ENCODE peak calls at places on chromosome X, in eight cellular contexts. U is body of pancreas; H is GM18507; J is WTC11; E is CD8-positive, alpha-beta T cell; Z is lung microvascular endothelial cell; V is cardiac fibroblast; B is effector memory CD8-positive, alpha-beta T cell. X is an unnamed sample.

GRCh38 chrX:132877954-132878536 is 80.4 kb downstream of the HS6ST2 start:
- DNase-seq in V (no peak), U (no peak), H (no peak), Z (no peak), B (no peak), E (no peak), J (no peak), X (no peak)

GRCh38 chrX:129779086-129779672 is 570 bp upstream of the SASH3 start:
- DNase-seq in H (no peak), J (no peak), U (no peak), Z (no peak), E (no peak), B (no peak), V (no peak), X (no peak)

GRCh38 chrX:19697416-19697815 is 182.1 kb upstream of the MAP3K15 start:
- DNase-seq in H (no peak), J (no peak), U (no peak), E (no peak), Z (no peak), B (no peak), V (peak), X (no peak)

GRCh38 chrX:106963111-106963510 is 36.9 kb downstream of the MORC4 start:
- DNase-seq in B (no peak), E (no peak), V (no peak), U (no peak), H (no peak), J (no peak), Z (no peak), X (no peak)

GRCh38 chrX:12241026-12241425 is 102.8 kb downstream of the FRMPD4 start:
- DNase-seq in B (no peak), V (peak), U (no peak), E (no peak), Z (no peak), H (no peak), J (no peak), X (no peak)

GRCh38 chrX:65726708-65727107 is 59.3 kb downstream of the MSN start:
- DNase-seq in U (no peak), J (no peak), H (no peak), Z (no peak), B (no peak), V (no peak), E (no peak), X (no peak)

GRCh38 chrX:10240918-10241317 is 84.1 kb downstream of the CLCN4 start:
- DNase-seq in U (no peak), Z (no peak), V (peak), H (no peak), E (no peak), B (no peak), J (no peak), X (no peak)

GRCh38 chrX:100410083-100410590 is at the start of gene PCDH19:
- DNase-seq in J (peak), H (no peak), B (no peak), U (peak), V (peak), E (no peak), Z (peak), X (peak)

GRCh38 chrX:133859860-133860259 is 125.5 kb downstream of the GPC3 start:
- DNase-seq in B (no peak), E (no peak), J (no peak), Z (no peak), H (no peak), V (peak), U (no peak), X (no peak)

GRCh38 chrX:8946488-8947050 is 87.4 kb downstream of the FAM9B start:
- DNase-seq in U (no peak), B (no peak), V (no peak), E (no peak), J (no peak), Z (no peak), H (no peak), X (no peak)

GRCh38 chrX:105282077-105282476 is 61.6 kb upstream of the TEX13A start:
- DNase-seq in V (peak), B (no peak), U (no peak), Z (peak), E (no peak), H (no peak), J (no peak), X (no peak)

X was measured in occipital lobe.